ENCODE peak calls at places on chromosomes 13 and 19, in eight cellular contexts. V is uterus; Y is naive thymus-derived CD4-positive, alpha-beta T cell; M is neural progenitor cell; X is endodermal cell; C is heart left ventricle; Z is tibial artery; L is psoas muscle. F is an unnamed sample.

GRCh38 chr19:14061081-14061749 is 661 bp downstream of the PALM3 start:
- DNase-seq in V (no peak), Y (no peak), M (no peak), X (no peak), C (no peak), Z (no peak), L (no peak), F (no peak)

GRCh38 chr19:54463531-54464043 is at the start of gene LENG9:
- DNase-seq in V (peak), Y (peak), M (peak), X (peak), C (peak), Z (peak), L (peak), F (peak)

GRCh38 chr13:109348514-109349340 is 437.7 kb downstream of the IRS2 start:
- DNase-seq in V (no peak), Y (no peak), M (no peak), X (no peak), C (no peak), Z (no peak), L (no peak), F (no peak)

GRCh38 chr13:95982144-95982543 is 71.1 kb downstream of the UGGT2 start:
- DNase-seq in V (no peak), Y (no peak), M (no peak), X (no peak), C (no peak), Z (no peak), L (no peak), F (no peak)

GRCh38 chr19:19628499-19629134 is 597 bp upstream of the LPAR2 start:
- DNase-seq in V (no peak), Y (no peak), M (peak), X (peak), C (no peak), Z (no peak), L (no peak), F (peak)

GRCh38 chr19:54422136-54422535 is 6.9 kb downstream of the TTYH1 start:
- DNase-seq in V (no peak), Y (no peak), M (no peak), X (peak), C (no peak), Z (no peak), L (no peak), F (no peak)

GRCh38 chr13:86554066-86554465 is 754.8 kb upstream of the SLITRK6 start:
- DNase-seq in V (no peak), Y (no peak), M (no peak), X (no peak), C (no peak), Z (no peak), L (no peak), F (no peak)

GRCh38 chr19:48900477-48901452 is 653 bp downstream of the NUCB1 start:
- DNase-seq in V (no peak), Y (no peak), M (no peak), X (peak), C (no peak), Z (no peak), L (no peak), F (no peak)

GRCh38 chr13:27556109-27556508 is 64.2 kb downstream of the LNX2 start:
- DNase-seq in V (no peak), Y (no peak), M (no peak), X (no peak), C (peak), Z (peak), L (no peak), F (no peak)

GRCh38 chr13:25468330-25469178 is 96.8 kb downstream of the ATP8A2 start:
- DNase-seq in V (no peak), Y (no peak), M (peak), X (peak), C (peak), Z (no peak), L (no peak), F (no peak)

GRCh38 chr13:51728972-51729371 is 75.0 kb downstream of the DHRS12 start:
- DNase-seq in V (no peak), Y (no peak), M (no peak), X (no peak), C (no peak), Z (no peak), L (no peak), F (no peak)

GRCh38 chr13:37109080-37109678 is 3.7 kb upstream of the CSNK1A1L start:
- DNase-seq in V (no peak), Y (no peak), M (peak), X (no peak), C (no peak), Z (no peak), L (no peak), F (no peak)

GRCh38 chr13:29513981-29514719 is 81.3 kb downstream of the SLC7A1 start:
- DNase-seq in V (no peak), Y (no peak), M (no peak), X (no peak), C (no peak), Z (no peak), L (no peak), F (no peak)
- H3K4me3 ChIP-seq in V (no peak), Y (no peak), M (no peak), X (no peak), C (no peak), Z (no peak), L (no peak), F (no peak)

GRCh38 chr19:46862974-46863632 is 2.3 kb downstream of the ARHGAP35 start:
- DNase-seq in V (no peak), Y (no peak), M (no peak), X (no peak), C (no peak), Z (no peak), L (no peak), F (no peak)
- H3K27ac ChIP-seq in V (peak), Y (no peak), M (peak), X (peak), C (peak), Z (peak), L (peak), F (no peak)

DNA sequence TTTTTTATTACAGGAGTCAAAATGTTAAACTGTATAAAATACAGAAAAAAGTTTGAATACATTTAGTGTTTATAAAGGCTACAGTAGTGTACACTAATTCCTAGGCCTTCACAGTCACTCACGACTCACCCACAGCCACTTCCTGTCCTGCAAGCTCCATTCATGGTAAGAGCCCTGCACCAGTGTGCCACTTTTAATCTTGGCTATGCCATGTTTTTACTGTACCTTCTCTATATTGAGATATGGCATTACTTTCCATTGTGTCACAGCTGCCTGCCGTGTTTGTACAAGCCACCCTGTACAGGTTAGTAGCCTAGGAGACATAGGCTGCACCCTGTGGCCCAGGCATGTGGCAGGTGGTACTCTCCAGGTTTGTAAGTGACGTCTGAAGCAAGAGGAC is 32.1 kb downstream of the C1QTNF9 start:
- DNase-seq in V (no peak), Y (no peak), M (no peak), X (no peak), C (no peak), Z (no peak), L (no peak), F (no peak)
- H3K4me3 ChIP-seq in V (no peak), Y (no peak), M (no peak), X (no peak), C (no peak), Z (no peak), L (no peak), F (no peak)

GRCh38 chr13:110455941-110456340 is 105.6 kb downstream of the RAB20 start:
- DNase-seq in V (peak), Y (peak), M (peak), X (peak), C (peak), Z (peak), L (peak), F (peak)

GRCh38 chr13:110454227-110454859 is 107.2 kb downstream of the RAB20 start:
- DNase-seq in V (no peak), Y (no peak), M (peak), X (no peak), C (no peak), Z (peak), L (no peak), F (no peak)

GRCh38 chr13:110454956-110455355 is 106.6 kb downstream of the RAB20 start:
- DNase-seq in V (no peak), Y (no peak), M (no peak), X (no peak), C (no peak), Z (peak), L (no peak), F (no peak)

GRCh38 chr13:110455444-110455843 is 106.1 kb downstream of the RAB20 start:
- DNase-seq in V (no peak), Y (no peak), M (no peak), X (no peak), C (no peak), Z (no peak), L (no peak), F (no peak)

GRCh38 chr13:110453767-110454166 is 107.8 kb downstream of the RAB20 start:
- DNase-seq in V (no peak), Y (no peak), M (no peak), X (no peak), C (no peak), Z (no peak), L (no peak), F (no peak)
- H3K27ac ChIP-seq in V (peak), Y (no peak), M (no peak), X (peak), C (no peak), Z (peak), L (no peak), F (no peak)

GRCh38 chr19:35090160-35090794 is 25.3 kb upstream of the FXYD3 start:
- DNase-seq in V (peak), Y (peak), M (peak), X (peak), C (peak), Z (no peak), L (peak), F (peak)
- H3K4me3 ChIP-seq in V (no peak), Y (no peak), M (no peak), X (no peak), C (no peak), Z (no peak), L (peak), F (no peak)

DNA sequence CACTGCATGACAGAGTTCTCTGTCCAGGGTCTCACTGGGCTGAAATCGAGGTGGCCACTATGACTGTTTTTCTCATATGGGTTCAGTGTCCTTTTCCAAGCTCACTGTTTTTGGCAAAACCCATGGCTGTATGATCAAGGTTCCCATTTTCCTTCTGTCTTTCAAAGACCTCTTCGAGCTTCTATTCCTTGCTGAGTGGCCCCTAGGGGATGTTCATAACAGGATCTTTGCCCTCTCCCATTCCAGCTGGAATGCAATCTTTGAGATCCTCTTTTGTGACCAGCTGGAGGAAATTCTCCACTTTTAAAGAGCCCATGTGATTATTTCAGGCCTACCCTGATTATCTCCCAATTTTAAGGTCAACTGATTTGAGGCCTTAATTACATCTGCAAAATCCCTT is 572.5 kb upstream of the SLC10A2 start:
- DNase-seq in V (no peak), Y (no peak), M (no peak), X (no peak), C (peak), Z (no peak), L (no peak), F (no peak)
- H3K27ac ChIP-seq in V (no peak), Y (no peak), M (no peak), X (no peak), C (no peak), Z (no peak), L (no peak), F (no peak)

DNA sequence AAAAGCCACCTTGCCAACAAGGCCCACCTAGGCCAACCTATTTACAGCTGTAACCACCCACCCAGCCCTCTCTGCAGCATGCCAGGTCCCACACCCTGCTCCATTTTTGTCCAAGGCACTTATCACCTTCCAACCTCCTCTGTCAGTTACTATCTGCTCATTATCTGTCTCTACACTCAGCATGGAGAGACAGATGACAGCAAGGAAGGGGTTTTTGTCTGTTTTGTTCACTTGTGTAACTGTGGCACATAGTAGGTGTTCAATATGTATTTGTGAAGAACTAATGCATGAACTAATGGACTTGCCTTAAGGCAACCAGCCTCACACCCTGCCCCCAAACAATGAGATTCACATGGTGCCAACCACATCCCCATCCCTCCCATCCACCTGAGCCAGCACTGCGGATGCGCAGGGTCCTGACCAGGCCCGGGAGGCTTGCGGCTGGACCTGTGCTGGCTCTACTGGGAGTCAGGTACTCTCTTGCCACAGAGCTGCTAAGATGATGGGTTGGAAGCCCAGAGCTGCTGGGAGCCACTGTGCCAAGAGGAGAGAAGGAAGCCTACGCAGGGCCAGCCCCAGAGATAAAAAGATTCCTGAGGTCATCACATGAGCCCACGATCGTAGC is 17.2 kb downstream of the DEDD2 start:
- DNase-seq in V (no peak), Y (no peak), M (no peak), X (no peak), C (no peak), Z (no peak), L (no peak), F (no peak)
- H3K4me3 ChIP-seq in V (no peak), Y (peak), M (no peak), X (no peak), C (no peak), Z (no peak), L (no peak), F (peak)

DNA sequence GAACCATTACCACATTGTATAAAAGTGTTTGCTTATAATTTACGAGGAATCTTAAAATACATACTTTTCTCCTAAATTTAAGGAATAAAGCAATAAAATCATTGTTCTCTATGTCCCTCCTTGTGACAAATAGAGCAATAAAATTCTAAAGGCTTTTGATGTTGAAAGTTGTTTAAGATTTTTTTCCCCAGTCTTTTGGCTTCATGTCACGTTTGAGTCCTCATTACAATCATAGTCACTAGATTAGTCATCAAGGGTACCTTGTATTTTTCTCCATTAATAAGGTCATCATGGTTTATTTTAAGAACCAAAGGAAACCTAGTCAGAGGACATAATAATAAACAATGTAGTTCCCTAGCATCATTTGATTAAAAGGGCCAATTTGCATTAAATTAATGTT is 3.2 kb downstream of the WBP4 start:
- DNase-seq in V (no peak), Y (no peak), M (no peak), X (no peak), C (no peak), Z (no peak), L (no peak), F (no peak)
- H3K27ac ChIP-seq in V (peak), Y (no peak), M (no peak), X (no peak), C (peak), Z (peak), L (peak), F (no peak)

F was measured in effector memory CD4-positive, alpha-beta T cell.